ENCODE peak calls at places on chromosomes 1 and 21, in six cellular contexts. I, L, O, R, Q and D are unnamed samples.

GRCh38 chr1:23473037-23473800 is 10.8 kb downstream of the ASAP3 start:
- DNase-seq in I (peak; percentile 14), L (no peak), O (no peak), R (no peak), Q (no peak), D (no peak)

GRCh38 chr21:44805859-44806258 is 4.2 kb upstream of the UBE2G2 start:
- DNase-seq in I (no peak), L (no peak), O (no peak), R (no peak), Q (no peak), D (no peak)

GRCh38 chr1:211932581-211933010 is 102.0 kb upstream of the LPGAT1 start:
- DNase-seq in I (no peak), L (no peak), O (no peak), R (no peak), Q (no peak), D (no peak)

GRCh38 chr1:237799762-237800474 is 90.8 kb downstream of the ZP4 start:
- DNase-seq in I (peak; percentile 37), L (no peak), O (no peak), R (no peak), Q (no peak), D (no peak)

GRCh38 chr21:36347278-36347961 is 27.4 kb downstream of the MORC3 start:
- DNase-seq in I (no peak), L (no peak), O (no peak), R (no peak), Q (no peak), D (no peak)

GRCh38 chr1:223444411-223444810 is 51.2 kb downstream of the CCDC185 start:
- DNase-seq in I (no peak), L (no peak), O (no peak), R (no peak), Q (no peak), D (no peak)

GRCh38 chr1:119743308-119743707 is 25.4 kb downstream of the HMGCS2 start:
- DNase-seq in I (no peak), L (no peak), O (no peak), R (no peak), Q (no peak), D (no peak)

GRCh38 chr1:97412155-97412554 is 508.7 kb downstream of the DPYD start:
- DNase-seq in I (no peak), L (no peak), O (no peak), R (no peak), Q (no peak), D (no peak)

GRCh38 chr1:34985063-34985770 is at the start of gene TMEM35B:
- DNase-seq in I (peak; percentile 64), L (peak; percentile 61), O (peak; percentile 95), R (peak; percentile 63), Q (peak; percentile 78), D (peak; percentile 72)

GRCh38 chr1:207499573-207499972 is 3.6 kb downstream of the CR1 start:
- DNase-seq in I (peak; percentile 62), L (peak; percentile 29), O (peak; percentile 86), R (peak; percentile 23), Q (peak; percentile 71), D (peak; percentile 34)

GRCh38 chr1:36879613-36880012 is 154.7 kb downstream of the GRIK3 start:
- DNase-seq in I (no peak), L (no peak), O (no peak), R (no peak), Q (peak; percentile 39), D (no peak)

GRCh38 chr1:7121622-7121988 is 336.4 kb downstream of the CAMTA1 start:
- DNase-seq in I (no peak), L (no peak), O (no peak), R (no peak), Q (no peak), D (no peak)

GRCh38 chr1:1573843-1574720 is 581 bp downstream of the SSU72 start:
- DNase-seq in I (no peak), L (peak; percentile 68), O (peak; percentile 92), R (peak; percentile 61), Q (no peak), D (no peak)

GRCh38 chr1:86396503-86396900 is 379 bp upstream of the ODF2L start:
- DNase-seq in I (no peak), L (no peak), O (no peak), R (no peak), Q (no peak), D (no peak)

GRCh38 chr1:234963904-234964702 is 164.5 kb downstream of the TOMM20 start:
- DNase-seq in I (peak; percentile 43), L (no peak), O (no peak), R (no peak), Q (no peak), D (no peak)

GRCh38 chr1:173285046-173285445 is 77.9 kb upstream of the TNFSF4 start:
- DNase-seq in I (no peak), L (no peak), O (no peak), R (no peak), Q (no peak), D (no peak)

GRCh38 chr1:224377676-224378006 is 21.0 kb downstream of the CNIH4 start:
- DNase-seq in I (peak; percentile 21), L (no peak), O (no peak), R (no peak), Q (no peak), D (no peak)

GRCh38 chr1:36603461-36603860 is 120.7 kb upstream of the CSF3R start:
- DNase-seq in I (no peak), L (no peak), O (no peak), R (no peak), Q (no peak), D (no peak)

GRCh38 chr1:200610846-200611245 is 9.7 kb downstream of the KIF14 start:
- DNase-seq in I (no peak), L (no peak), O (no peak), R (no peak), Q (no peak), D (no peak)

GRCh38 chr21:46172863-46173528 is 11.3 kb downstream of the SPATC1L start:
- DNase-seq in I (no peak), L (no peak), O (no peak), R (no peak), Q (peak; percentile 44), D (no peak)

GRCh38 chr1:11373029-11373964 is 100.3 kb downstream of the UBIAD1 start:
- DNase-seq in I (no peak), L (no peak), O (no peak), R (no peak), Q (no peak), D (no peak)

GRCh38 chr1:180267761-180268555 is 37.9 kb downstream of the LHX4 start:
- DNase-seq in I (no peak), L (no peak), O (peak; percentile 50), R (no peak), Q (no peak), D (no peak)

GRCh38 chr1:15574741-15575140 is 10.1 kb downstream of the AGMAT start:
- DNase-seq in I (no peak), L (no peak), O (no peak), R (no peak), Q (no peak), D (no peak)

GRCh38 chr1:15570861-15571260 is 14.0 kb downstream of the AGMAT start:
- DNase-seq in I (no peak), L (no peak), O (no peak), R (no peak), Q (no peak), D (no peak)

GRCh38 chr1:15568387-15569073 is 16.3 kb downstream of the AGMAT start:
- DNase-seq in I (no peak), L (no peak), O (no peak), R (no peak), Q (no peak), D (no peak)

GRCh38 chr1:15573477-15573876 is 11.4 kb downstream of the AGMAT start:
- DNase-seq in I (no peak), L (no peak), O (no peak), R (no peak), Q (peak; percentile 28), D (no peak)

GRCh38 chr1:15571266-15571665 is 13.6 kb downstream of the AGMAT start:
- DNase-seq in I (no peak), L (no peak), O (no peak), R (no peak), Q (no peak), D (no peak)
- H3K27ac ChIP-seq in I (no peak overlapping the region), L (no peak overlapping the region), O (peak overlapping the region; percentile 55), R (no peak overlapping the region), Q (no peak overlapping the region), D (peak overlapping the region; percentile 28)

GRCh38 chr1:159171688-159172501 is 480 bp downstream of the CADM3 start:
- DNase-seq in I (no peak), L (no peak), O (peak; percentile 73), R (no peak), Q (no peak), D (no peak)

GRCh38 chr1:159171254-159171687 is at the start of gene CADM3:
- DNase-seq in I (no peak), L (no peak), O (peak; percentile 54), R (no peak), Q (no peak), D (no peak)

GRCh38 chr1:159163609-159164008 is 7.8 kb upstream of the CADM3 start:
- DNase-seq in I (no peak), L (no peak), O (no peak), R (no peak), Q (no peak), D (no peak)

GRCh38 chr1:159170639-159171038 is 776 bp upstream of the CADM3 start:
- DNase-seq in I (no peak), L (no peak), O (no peak), R (no peak), Q (no peak), D (no peak)

GRCh38 chr1:159168043-159168442 is 3.4 kb upstream of the CADM3 start:
- DNase-seq in I (no peak), L (no peak), O (no peak), R (no peak), Q (no peak), D (no peak)
- H3K27me3 ChIP-seq in I (peaks cover 36% of the 10 kb centered on the region), L (peaks cover 16% of the 10 kb centered on the region), O (peaks cover 45% of the 10 kb centered on the region), R (no peaks in the 10 kb centered on the region), Q (peaks cover 48% of the 10 kb centered on the region), D (peaks cover 27% of the 10 kb centered on the region)

GRCh38 chr1:58814251-58815068 is 30.6 kb upstream of the JUN start:
- DNase-seq in I (peak; percentile 86), L (no peak), O (peak; percentile 90), R (peak; percentile 46), Q (peak; percentile 84), D (no peak)
- H3K4me3 ChIP-seq in I (peak overlapping the region; percentile 83), L (peak overlapping the region; percentile 79), O (no peak overlapping the region), R (no peak overlapping the region), Q (peak overlapping the region; percentile 65), D (no peak overlapping the region)

GRCh38 chr1:187038789-187039188 is 210.0 kb downstream of the PLA2G4A start:
- DNase-seq in I (peak; percentile 19), L (no peak), O (no peak), R (no peak), Q (no peak), D (no peak)

GRCh38 chr1:187042538-187042937 is 213.8 kb downstream of the PLA2G4A start:
- DNase-seq in I (no peak), L (no peak), O (no peak), R (no peak), Q (no peak), D (no peak)

GRCh38 chr1:187041104-187041503 is 212.4 kb downstream of the PLA2G4A start:
- DNase-seq in I (no peak), L (no peak), O (no peak), R (no peak), Q (no peak), D (no peak)

GRCh38 chr1:187033721-187034120 is 205.0 kb downstream of the PLA2G4A start:
- DNase-seq in I (no peak), L (no peak), O (no peak), R (no peak), Q (no peak), D (no peak)

GRCh38 chr1:187037973-187038553 is 209.3 kb downstream of the PLA2G4A start:
- DNase-seq in I (no peak), L (no peak), O (no peak), R (no peak), Q (no peak), D (no peak)
- H3K27ac ChIP-seq in I (no peak overlapping the region), L (no peak overlapping the region), O (no peak overlapping the region), R (no peak overlapping the region), Q (no peak overlapping the region), D (no peak overlapping the region)

GRCh38 chr1:40546957-40547356 is 15.5 kb downstream of the ZNF684 start:
- DNase-seq in I (no peak), L (no peak), O (no peak), R (no peak), Q (no peak), D (no peak)
- H3K27me3 ChIP-seq in I (no peaks in the 10 kb centered on the region), L (no peaks in the 10 kb centered on the region), O (no peaks in the 10 kb centered on the region), R (no peaks in the 10 kb centered on the region), Q (no peaks in the 10 kb centered on the region), D (no peaks in the 10 kb centered on the region)